ENCODE peak calls at places on chromosome 17, in ten cellular contexts. X is glutamatergic neuron; V is AG04449; A is WTC11; Z is CD8-positive, alpha-beta T cell; O is bronchial epithelial cell; R is stomach; D is foreskin fibroblast; C is gastrocnemius medialis; M is breast epithelium. H is an unnamed sample.

GRCh38 chr17:30586818-30587595 is 109.8 kb downstream of the GOSR1 start:
- DNase-seq in X (no peak), V (peak), A (no peak), Z (no peak), O (peak), R (no peak), D (peak), C (no peak), M (no peak), H (no peak)

GRCh38 chr17:79874329-79874981 is 35.2 kb upstream of the CBX4 start:
- DNase-seq in X (no peak), V (no peak), A (no peak), Z (no peak), O (peak), R (no peak), D (no peak), C (no peak), M (no peak), H (no peak)

GRCh38 chr17:37729905-37730304 is 15.0 kb downstream of the HNF1B start:
- DNase-seq in X (no peak), V (no peak), A (no peak), Z (no peak), O (no peak), R (no peak), D (no peak), C (no peak), M (no peak), H (no peak)

GRCh38 chr17:17902357-17902756 is 65.6 kb upstream of the SREBF1 start:
- DNase-seq in X (no peak), V (no peak), A (no peak), Z (no peak), O (no peak), R (no peak), D (no peak), C (no peak), M (no peak), H (no peak)

GRCh38 chr17:57601328-57601727 is 143.8 kb downstream of the CCDC182 start:
- DNase-seq in X (no peak), V (no peak), A (no peak), Z (no peak), O (no peak), R (no peak), D (no peak), C (no peak), M (no peak), H (no peak)

GRCh38 chr17:2215616-2216364 is 87.8 kb downstream of the SMG6 start:
- DNase-seq in X (peak), V (no peak), A (peak), Z (peak), O (no peak), R (peak), D (peak), C (peak), M (no peak), H (peak)

GRCh38 chr17:65627892-65628622 is 66.6 kb upstream of the AXIN2 start:
- DNase-seq in X (no peak), V (no peak), A (no peak), Z (no peak), O (peak), R (peak), D (peak), C (no peak), M (peak), H (no peak)

GRCh38 chr17:3723188-3723555 is 531 bp upstream of the HASPIN start:
- DNase-seq in X (no peak), V (no peak), A (no peak), Z (no peak), O (no peak), R (no peak), D (no peak), C (no peak), M (no peak), H (no peak)

GRCh38 chr17:15134363-15134762 is 130.8 kb downstream of the PMP22 start:
- DNase-seq in X (no peak), V (no peak), A (no peak), Z (no peak), O (no peak), R (no peak), D (no peak), C (no peak), M (no peak), H (no peak)
- TF ChIP-seq CTCF in X (no peak), V (no peak), A (no peak), Z (no peak), O (no peak), R (no peak), D (no peak), C (no peak), M (no peak), H (no peak)

GRCh38 chr17:27760069-27760885 is 40.1 kb downstream of the NOS2 start:
- DNase-seq in X (peak), V (no peak), A (peak), Z (peak), O (peak), R (peak), D (peak), C (no peak), M (peak), H (peak)

GRCh38 chr17:27755706-27756466 is 44.4 kb downstream of the NOS2 start:
- DNase-seq in X (no peak), V (no peak), A (no peak), Z (no peak), O (no peak), R (no peak), D (no peak), C (no peak), M (no peak), H (no peak)

GRCh38 chr17:27754549-27754948 is 45.8 kb downstream of the NOS2 start:
- DNase-seq in X (no peak), V (no peak), A (no peak), Z (no peak), O (no peak), R (no peak), D (no peak), C (no peak), M (no peak), H (no peak)

GRCh38 chr17:27759528-27759927 is 40.8 kb downstream of the NOS2 start:
- DNase-seq in X (no peak), V (no peak), A (no peak), Z (no peak), O (no peak), R (no peak), D (no peak), C (no peak), M (no peak), H (no peak)

DNA sequence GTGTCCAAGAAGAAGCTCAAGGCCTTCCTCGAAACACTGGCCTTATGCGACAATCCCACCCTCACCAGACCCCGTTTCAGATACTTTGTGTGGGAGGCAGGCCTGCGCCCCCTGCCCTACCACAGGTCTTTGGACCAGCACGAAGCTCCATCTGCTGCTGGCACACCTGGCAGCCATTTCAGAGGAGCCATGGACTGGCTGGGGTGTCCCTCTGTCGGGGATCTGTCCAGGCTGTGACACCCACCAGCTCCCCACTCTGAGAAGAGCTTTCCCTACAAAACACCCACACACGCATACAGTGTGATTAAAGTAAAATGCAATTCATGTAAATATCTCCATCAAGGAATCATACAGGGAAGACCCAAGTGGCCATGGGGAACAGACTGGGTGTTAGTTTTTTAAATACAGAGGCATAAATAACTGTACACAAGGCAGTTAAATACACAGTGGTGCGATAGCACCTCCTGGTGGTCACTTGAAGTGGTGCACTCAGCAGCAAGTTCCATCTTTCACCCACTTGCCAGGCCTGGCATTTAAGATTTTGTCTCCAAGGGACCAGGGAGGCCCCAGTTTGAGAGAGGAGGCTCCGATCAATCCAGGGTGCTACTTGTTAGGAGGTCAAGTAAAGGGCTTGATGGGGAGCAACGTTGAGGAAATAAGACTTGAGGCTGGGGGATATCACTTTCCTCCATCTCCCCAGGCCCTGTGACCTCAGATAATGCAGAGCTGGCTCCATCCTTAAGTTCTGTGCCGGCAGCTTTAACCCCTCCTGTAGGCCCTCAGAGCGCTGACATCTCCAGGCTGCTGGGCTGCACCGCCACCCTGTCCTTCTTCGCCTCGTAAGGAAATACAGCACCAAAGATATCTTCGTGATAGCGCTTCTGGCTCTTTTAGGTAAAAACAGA is 43.6 kb downstream of the NOS2 start:
- DNase-seq in X (peak), V (no peak), A (peak), Z (peak), O (peak), R (peak), D (peak), C (no peak), M (peak), H (no peak)
- TF ChIP-seq CTCF in X (peak), V (peak), A (peak), Z (peak), O (peak), R (peak), D (peak), C (peak), M (peak), H (peak)

GRCh38 chr17:42072323-42073187 is 22.2 kb upstream of the C17orf113 start:
- DNase-seq in X (peak), V (no peak), A (peak), Z (no peak), O (no peak), R (peak), D (no peak), C (no peak), M (no peak), H (no peak)
- TF ChIP-seq CTCF in X (no peak), V (no peak), A (no peak), Z (no peak), O (no peak), R (no peak), D (no peak), C (peak), M (no peak), H (peak)

GRCh38 chr17:46876353-46876887 is 25.0 kb downstream of the WNT9B start:
- DNase-seq in X (no peak), V (no peak), A (peak), Z (no peak), O (peak), R (peak), D (no peak), C (no peak), M (no peak), H (peak)
- TF ChIP-seq CTCF in X (peak), V (peak), A (peak), Z (no peak), O (peak), R (peak), D (peak), C (no peak), M (peak), H (peak)

GRCh38 chr17:5381542-5381941 is 37.9 kb downstream of the NUP88 start:
- DNase-seq in X (no peak), V (no peak), A (no peak), Z (no peak), O (peak), R (no peak), D (peak), C (no peak), M (no peak), H (no peak)

GRCh38 chr17:5380491-5381135 is 38.8 kb downstream of the NUP88 start:
- DNase-seq in X (no peak), V (no peak), A (no peak), Z (no peak), O (no peak), R (no peak), D (peak), C (no peak), M (no peak), H (no peak)

GRCh38 chr17:5373112-5373511 is 46.4 kb downstream of the NUP88 start:
- DNase-seq in X (no peak), V (no peak), A (no peak), Z (no peak), O (no peak), R (no peak), D (no peak), C (peak), M (no peak), H (no peak)

GRCh38 chr17:5379351-5380107 is 39.9 kb downstream of the NUP88 start:
- DNase-seq in X (no peak), V (no peak), A (no peak), Z (no peak), O (no peak), R (no peak), D (no peak), C (no peak), M (no peak), H (no peak)

GRCh38 chr17:5378566-5379207 is 40.8 kb downstream of the NUP88 start:
- DNase-seq in X (no peak), V (no peak), A (no peak), Z (no peak), O (no peak), R (no peak), D (no peak), C (no peak), M (no peak), H (no peak)
- TF ChIP-seq CTCF in X (no peak), V (no peak), A (no peak), Z (no peak), O (no peak), R (no peak), D (no peak), C (no peak), M (no peak), H (no peak)

DNA sequence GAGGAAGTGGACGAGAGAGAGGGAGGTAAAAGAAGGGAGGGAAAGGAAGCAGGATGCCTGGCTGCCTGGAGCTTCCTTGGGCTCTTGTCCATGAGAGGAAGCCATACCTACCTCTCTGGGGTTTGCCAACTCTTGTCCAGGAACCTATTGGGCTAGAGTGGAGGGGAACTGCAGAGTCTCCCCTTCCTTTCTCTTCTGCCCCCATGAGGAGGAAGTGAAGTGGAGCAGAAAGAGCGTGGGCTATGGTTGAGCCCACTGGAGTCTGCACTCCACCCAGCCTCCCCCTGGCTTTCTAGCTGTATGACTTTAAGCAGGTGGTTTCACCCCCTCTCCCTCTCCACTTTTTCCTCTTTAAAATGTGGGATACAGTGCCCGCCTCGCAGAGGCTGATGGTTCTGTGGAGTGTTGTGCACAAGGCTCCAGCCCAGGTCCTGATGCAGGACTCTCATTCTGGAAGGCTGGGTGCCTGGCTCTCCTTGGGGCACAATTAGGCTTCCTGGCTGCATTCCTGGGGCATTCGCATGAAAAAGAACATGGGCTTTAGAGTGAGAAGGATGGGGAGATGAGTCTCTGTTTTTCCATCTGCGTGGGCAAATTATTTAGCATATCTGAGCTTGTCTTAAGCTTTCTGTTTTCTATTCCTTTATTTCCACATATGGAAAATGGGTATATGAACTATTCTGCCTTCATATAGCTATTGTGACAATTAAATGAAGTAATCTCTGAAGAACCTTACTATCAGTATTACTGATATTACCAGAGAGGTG is 40.7 kb downstream of the HLF start:
- DNase-seq in X (no peak), V (no peak), A (no peak), Z (no peak), O (no peak), R (no peak), D (no peak), C (no peak), M (no peak), H (no peak)
- TF ChIP-seq CTCF in X (no peak), V (no peak), A (no peak), Z (no peak), O (no peak), R (no peak), D (no peak), C (no peak), M (no peak), H (no peak)

H was measured in right lobe of liver.